ENCODE peak calls at places on chromosomes 3 and 15, in six cellular contexts. One of them, this sample, is unnamed.

GRCh38 chr15:30794388-30794787 is 109.3 kb upstream of the FAN1 start:
- DNase-seq in fibroblast of lung: no peak
- DNase-seq in AG10803: no peak
- DNase-seq in GM23248: no peak
- DNase-seq in breast epithelium: no peak
- DNase-seq in upper lobe of right lung: no peak
- DNase-seq in this sample: no peak

GRCh38 chr15:97893988-97894387 is 66.5 kb upstream of the ARRDC4 start:
- DNase-seq in breast epithelium: no peak
- DNase-seq in upper lobe of right lung: no peak
- DNase-seq in AG10803: no peak
- DNase-seq in GM23248: no peak
- DNase-seq in fibroblast of lung: no peak
- DNase-seq in this sample: no peak

GRCh38 chr3:127275287-127275781 is 12.5 kb downstream of the PRR20G start:
- DNase-seq in GM23248: peak; percentile 71
- DNase-seq in fibroblast of lung: no peak
- DNase-seq in breast epithelium: peak; percentile 90
- DNase-seq in AG10803: peak; percentile 81
- DNase-seq in upper lobe of right lung: no peak
- DNase-seq in this sample: no peak

GRCh38 chr3:42698911-42699230 is 3.7 kb downstream of the HHATL start:
- DNase-seq in breast epithelium: no peak
- DNase-seq in GM23248: no peak
- DNase-seq in fibroblast of lung: no peak
- DNase-seq in upper lobe of right lung: peak; percentile 80
- DNase-seq in AG10803: no peak
- DNase-seq in this sample: no peak

GRCh38 chr3:128993461-128994172 is at the start of gene CFAP92:
- DNase-seq in breast epithelium: peak; percentile 83
- DNase-seq in upper lobe of right lung: peak; percentile 94
- DNase-seq in fibroblast of lung: peak; percentile 52
- DNase-seq in GM23248: peak; percentile 85
- DNase-seq in AG10803: peak; percentile 24
- DNase-seq in this sample: peak; percentile 79

GRCh38 chr3:4985330-4986174 is 6.3 kb downstream of the BHLHE40 start:
- DNase-seq in breast epithelium: peak; percentile 90
- DNase-seq in AG10803: peak; percentile 66
- DNase-seq in upper lobe of right lung: no peak
- DNase-seq in fibroblast of lung: no peak
- DNase-seq in GM23248: peak; percentile 75
- DNase-seq in this sample: peak; percentile 91

GRCh38 chr3:179474480-179474879 is 23.2 kb upstream of the GNB4 start:
- DNase-seq in breast epithelium: no peak
- DNase-seq in fibroblast of lung: no peak
- DNase-seq in GM23248: no peak
- DNase-seq in upper lobe of right lung: no peak
- DNase-seq in AG10803: no peak
- DNase-seq in this sample: peak; percentile 18

GRCh38 chr3:13706451-13706850 is 157.5 kb downstream of the FBLN2 start:
- DNase-seq in upper lobe of right lung: peak; percentile 20
- DNase-seq in AG10803: no peak
- DNase-seq in breast epithelium: peak; percentile 2
- DNase-seq in fibroblast of lung: no peak
- DNase-seq in GM23248: no peak
- DNase-seq in this sample: no peak

GRCh38 chr3:64717872-64718613 is 30.2 kb upstream of the ADAMTS9 start:
- DNase-seq in upper lobe of right lung: no peak
- DNase-seq in AG10803: no peak
- DNase-seq in fibroblast of lung: peak; percentile 13
- DNase-seq in breast epithelium: no peak
- DNase-seq in GM23248: peak; percentile 31
- DNase-seq in this sample: no peak

GRCh38 chr3:23324745-23325144 is 121.6 kb downstream of the UBE2E2 start:
- DNase-seq in fibroblast of lung: peak; percentile 54
- DNase-seq in upper lobe of right lung: no peak
- DNase-seq in AG10803: peak; percentile 57
- DNase-seq in breast epithelium: no peak
- DNase-seq in GM23248: peak; percentile 58
- DNase-seq in this sample: peak; percentile 41

GRCh38 chr15:38440353-38441129 is 13.4 kb upstream of the FAM98B start:
- DNase-seq in upper lobe of right lung: no peak
- DNase-seq in fibroblast of lung: peak; percentile 63
- DNase-seq in GM23248: peak; percentile 60
- DNase-seq in breast epithelium: no peak
- DNase-seq in AG10803: peak; percentile 59
- DNase-seq in this sample: peak; percentile 67

GRCh38 chr3:195104340-195104739 is 166.6 kb downstream of the XXYLT1 start:
- DNase-seq in AG10803: no peak
- DNase-seq in GM23248: no peak
- DNase-seq in breast epithelium: no peak
- DNase-seq in upper lobe of right lung: peak; percentile 32
- DNase-seq in fibroblast of lung: no peak
- DNase-seq in this sample: no peak

GRCh38 chr15:52208306-52208946 is 17.2 kb upstream of the GNB5 start:
- DNase-seq in breast epithelium: no peak
- DNase-seq in AG10803: peak; percentile 67
- DNase-seq in upper lobe of right lung: no peak
- DNase-seq in fibroblast of lung: peak; percentile 68
- DNase-seq in GM23248: peak; percentile 81
- DNase-seq in this sample: peak; percentile 72

GRCh38 chr15:89761009-89761831 is 10.2 kb upstream of the MESP1 start:
- DNase-seq in breast epithelium: peak; percentile 77
- DNase-seq in AG10803: no peak
- DNase-seq in GM23248: no peak
- DNase-seq in upper lobe of right lung: no peak
- DNase-seq in fibroblast of lung: no peak
- DNase-seq in this sample: no peak

GRCh38 chr15:36550650-36551049 is 28.8 kb upstream of the CDIN1 start:
- DNase-seq in breast epithelium: no peak
- DNase-seq in AG10803: no peak
- DNase-seq in fibroblast of lung: no peak
- DNase-seq in GM23248: no peak
- DNase-seq in upper lobe of right lung: no peak
- DNase-seq in this sample: no peak

GRCh38 chr3:113649169-113649833 is 47.1 kb downstream of the USF3 start:
- DNase-seq in AG10803: no peak
- DNase-seq in GM23248: no peak
- DNase-seq in upper lobe of right lung: no peak
- DNase-seq in fibroblast of lung: peak; percentile 55
- DNase-seq in breast epithelium: no peak
- DNase-seq in this sample: no peak

GRCh38 chr3:10343526-10343925 is 22.6 kb upstream of the SEC13 start:
- DNase-seq in fibroblast of lung: no peak
- DNase-seq in AG10803: no peak
- DNase-seq in upper lobe of right lung: no peak
- DNase-seq in breast epithelium: no peak
- DNase-seq in GM23248: no peak
- DNase-seq in this sample: no peak

GRCh38 chr15:74767167-74768098 is 14.4 kb upstream of the CSK start:
- DNase-seq in upper lobe of right lung: no peak
- DNase-seq in fibroblast of lung: no peak
- DNase-seq in breast epithelium: no peak
- DNase-seq in GM23248: no peak
- DNase-seq in AG10803: no peak
- DNase-seq in this sample: no peak

GRCh38 chr3:107428051-107428858 is 51.0 kb downstream of the CCDC54 start:
- DNase-seq in GM23248: no peak
- DNase-seq in upper lobe of right lung: no peak
- DNase-seq in AG10803: no peak
- DNase-seq in fibroblast of lung: no peak
- DNase-seq in breast epithelium: no peak
- DNase-seq in this sample: no peak

GRCh38 chr3:43288366-43288765 is 2.0 kb downstream of the SNRK start:
- DNase-seq in breast epithelium: no peak
- DNase-seq in upper lobe of right lung: no peak
- DNase-seq in AG10803: peak; percentile 25
- DNase-seq in GM23248: peak; percentile 67
- DNase-seq in fibroblast of lung: peak; percentile 61
- DNase-seq in this sample: peak; percentile 68

GRCh38 chr3:185926445-185926844 is 11.4 kb downstream of the TRA2B start:
- DNase-seq in fibroblast of lung: no peak
- DNase-seq in AG10803: no peak
- DNase-seq in breast epithelium: no peak
- DNase-seq in upper lobe of right lung: no peak
- DNase-seq in GM23248: no peak
- DNase-seq in this sample: peak; percentile 3

GRCh38 chr15:51621917-51622268 is 678 bp downstream of the DMXL2 start:
- DNase-seq in breast epithelium: no peak
- DNase-seq in AG10803: peak; percentile 57
- DNase-seq in upper lobe of right lung: no peak
- DNase-seq in fibroblast of lung: peak; percentile 61
- DNase-seq in GM23248: peak; percentile 83
- DNase-seq in this sample: peak; percentile 82

GRCh38 chr3:141094851-141095545 is 43.9 kb downstream of the SPSB4 start:
- DNase-seq in fibroblast of lung: peak; percentile 51
- DNase-seq in upper lobe of right lung: no peak
- DNase-seq in breast epithelium: peak; percentile 27
- DNase-seq in GM23248: peak; percentile 76
- DNase-seq in AG10803: peak; percentile 52
- DNase-seq in this sample: peak; percentile 41

GRCh38 chr3:48952510-48953118 is 34.0 kb downstream of the ARIH2 start:
- DNase-seq in breast epithelium: no peak
- DNase-seq in AG10803: no peak
- DNase-seq in upper lobe of right lung: no peak
- DNase-seq in GM23248: no peak
- DNase-seq in fibroblast of lung: no peak
- DNase-seq in this sample: no peak

GRCh38 chr3:194305356-194306108 is 45.6 kb downstream of the CPN2 start:
- DNase-seq in GM23248: no peak
- DNase-seq in breast epithelium: no peak
- DNase-seq in fibroblast of lung: no peak
- DNase-seq in upper lobe of right lung: peak; percentile 40
- DNase-seq in AG10803: no peak
- DNase-seq in this sample: no peak

GRCh38 chr3:11556851-11557644 is 86.7 kb downstream of the VGLL4 start:
- DNase-seq in GM23248: peak; percentile 94
- DNase-seq in upper lobe of right lung: peak; percentile 45
- DNase-seq in AG10803: peak; percentile 83
- DNase-seq in breast epithelium: no peak
- DNase-seq in fibroblast of lung: peak; percentile 80
- DNase-seq in this sample: peak; percentile 71

GRCh38 chr3:149647285-149647684 is 10.5 kb downstream of the WWTR1 start:
- DNase-seq in AG10803: no peak
- DNase-seq in fibroblast of lung: no peak
- DNase-seq in GM23248: no peak
- DNase-seq in breast epithelium: no peak
- DNase-seq in upper lobe of right lung: no peak
- DNase-seq in this sample: no peak
- H3K4me3 ChIP-seq in AG10803: no peak overlapping the region
- H3K4me3 ChIP-seq in fibroblast of lung: no peak overlapping the region
- H3K4me3 ChIP-seq in GM23248: no peak overlapping the region
- H3K4me3 ChIP-seq in breast epithelium: no peak overlapping the region
- H3K4me3 ChIP-seq in upper lobe of right lung: no peak overlapping the region
- H3K4me3 ChIP-seq in this sample: no peak overlapping the region

GRCh38 chr3:188946837-188947236 is 224.9 kb upstream of the TPRG1 start:
- DNase-seq in AG10803: peak; percentile 29
- DNase-seq in GM23248: peak; percentile 65
- DNase-seq in fibroblast of lung: no peak
- DNase-seq in breast epithelium: no peak
- DNase-seq in upper lobe of right lung: no peak
- DNase-seq in this sample: no peak
- H3K4me3 ChIP-seq in AG10803: no peak overlapping the region
- H3K4me3 ChIP-seq in GM23248: no peak overlapping the region
- H3K4me3 ChIP-seq in fibroblast of lung: no peak overlapping the region
- H3K4me3 ChIP-seq in breast epithelium: peak overlapping the region; percentile 65
- H3K4me3 ChIP-seq in upper lobe of right lung: peak overlapping the region; percentile 53
- H3K4me3 ChIP-seq in this sample: peak overlapping the region; percentile 70

DNA sequence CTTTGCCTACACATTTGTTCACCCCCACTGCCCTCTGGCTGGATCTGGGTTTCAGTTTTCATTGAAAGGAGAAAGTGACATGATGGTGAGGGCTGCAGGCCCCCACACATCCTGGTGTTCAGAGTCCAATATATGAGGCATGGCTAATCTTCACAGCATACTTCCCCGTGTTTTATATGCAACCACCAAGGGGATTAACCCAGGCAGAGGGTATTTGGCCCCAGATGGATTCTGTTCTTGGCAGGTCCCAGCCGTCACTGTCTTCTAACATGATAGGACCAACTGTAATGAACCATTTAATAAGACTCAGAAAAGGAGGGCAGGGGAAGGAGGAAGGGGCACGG is 4.4 kb upstream of the ACTC1 start:
- DNase-seq in breast epithelium: no peak
- DNase-seq in GM23248: no peak
- DNase-seq in upper lobe of right lung: no peak
- DNase-seq in fibroblast of lung: no peak
- DNase-seq in AG10803: no peak
- DNase-seq in this sample: no peak
- H3K4me3 ChIP-seq in breast epithelium: no peak overlapping the region
- H3K4me3 ChIP-seq in GM23248: no peak overlapping the region
- H3K4me3 ChIP-seq in upper lobe of right lung: no peak overlapping the region
- H3K4me3 ChIP-seq in fibroblast of lung: no peak overlapping the region
- H3K4me3 ChIP-seq in AG10803: no peak overlapping the region
- H3K4me3 ChIP-seq in this sample: no peak overlapping the region

GRCh38 chr15:85793641-85794597 is 806 bp downstream of the KLHL25 start:
- DNase-seq in fibroblast of lung: no peak
- DNase-seq in AG10803: peak; percentile 33
- DNase-seq in upper lobe of right lung: peak; percentile 76
- DNase-seq in GM23248: peak; percentile 77
- DNase-seq in breast epithelium: peak; percentile 37
- DNase-seq in this sample: peak; percentile 47

GRCh38 chr15:85792872-85793621 is 1.7 kb downstream of the KLHL25 start:
- DNase-seq in fibroblast of lung: no peak
- DNase-seq in GM23248: peak; percentile 36
- DNase-seq in AG10803: no peak
- DNase-seq in breast epithelium: no peak
- DNase-seq in upper lobe of right lung: peak; percentile 21
- DNase-seq in this sample: no peak

GRCh38 chr15:85794598-85795319 is at the start of gene KLHL25:
- DNase-seq in upper lobe of right lung: peak; percentile 96
- DNase-seq in GM23248: peak; percentile 97
- DNase-seq in breast epithelium: peak; percentile 94
- DNase-seq in AG10803: peak; percentile 94
- DNase-seq in fibroblast of lung: peak; percentile 93
- DNase-seq in this sample: peak; percentile 95

GRCh38 chr15:85795320-85795668 is 569 bp upstream of the KLHL25 start:
- DNase-seq in breast epithelium: no peak
- DNase-seq in GM23248: peak; percentile 16
- DNase-seq in upper lobe of right lung: no peak
- DNase-seq in AG10803: no peak
- DNase-seq in fibroblast of lung: no peak
- DNase-seq in this sample: no peak

DNA sequence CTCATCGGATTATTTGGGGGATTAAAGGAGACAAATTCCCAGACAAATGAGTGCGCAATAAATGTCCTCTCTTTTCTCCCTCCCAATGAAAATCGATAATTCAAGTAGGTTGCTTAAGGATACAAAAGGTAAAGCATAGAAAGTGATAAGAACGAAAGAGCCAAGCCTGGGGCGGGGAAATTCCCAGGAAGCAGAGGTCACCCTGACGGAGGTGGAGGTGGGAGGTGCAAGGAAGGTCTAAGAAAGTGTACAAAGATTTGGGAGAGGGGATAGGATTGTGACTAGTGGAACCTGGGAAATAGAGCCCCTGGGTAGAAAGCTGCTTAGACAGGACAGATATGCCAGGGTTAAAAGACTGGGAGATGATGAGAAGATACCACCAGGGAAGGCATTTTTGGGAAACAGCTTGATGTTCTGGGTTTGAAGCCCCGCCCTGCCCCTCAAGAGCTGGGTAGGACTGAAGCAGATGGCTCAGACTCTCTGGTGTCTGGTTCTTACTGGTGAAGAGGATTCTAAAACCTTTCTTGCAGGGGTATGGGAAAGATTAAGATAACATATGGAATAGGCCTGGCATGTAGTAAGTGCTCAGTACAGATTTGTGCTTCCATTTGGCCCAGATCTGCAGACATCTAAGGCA is 1.1 kb upstream of the KLHL25 start:
- DNase-seq in upper lobe of right lung: no peak
- DNase-seq in GM23248: no peak
- DNase-seq in fibroblast of lung: no peak
- DNase-seq in AG10803: no peak
- DNase-seq in breast epithelium: no peak
- DNase-seq in this sample: no peak
- H3K4me3 ChIP-seq in upper lobe of right lung: peak overlapping the region; percentile 90
- H3K4me3 ChIP-seq in GM23248: peak overlapping the region; percentile 80
- H3K4me3 ChIP-seq in fibroblast of lung: no peak overlapping the region
- H3K4me3 ChIP-seq in AG10803: no peak overlapping the region
- H3K4me3 ChIP-seq in breast epithelium: peak overlapping the region; percentile 90
- H3K4me3 ChIP-seq in this sample: peak overlapping the region; percentile 85

This sample was measured in mesenchymal stem cell.